ENCODE peak calls at places on chromosomes 5 and 9, in six cellular contexts. One of them, this sample, is unnamed.

GRCh38 chr5:69364414-69364813 is 4.9 kb downstream of the AK6 start:
- DNase-seq in nucleus accumbens: no peak
- DNase-seq in NCI-H1092 treated with DMSO at 0.1 percent for 48 hours: no peak
- DNase-seq in right cardiac atrium: no peak
- DNase-seq in activated CD4-positive, alpha-beta T cell treated with anti-CD3 and anti-CD28 coated beads, Interleukin-2, amount 50 U/mL, for 1 hour: no peak
- DNase-seq in stimulated activated CD4-positive, alpha-beta T cell treated with anti-CD3 and anti-CD28 coated beads, Interleukin-1b, Interleukin-23, amount 100 ng/mL, for 1 hour: no peak
- DNase-seq in this sample: no peak

GRCh38 chr5:1833264-1834021 is 32.2 kb downstream of the NDUFS6 start:
- DNase-seq in nucleus accumbens: no peak
- DNase-seq in NCI-H1092 treated with DMSO at 0.1 percent for 48 hours: no peak
- DNase-seq in right cardiac atrium: no peak
- DNase-seq in activated CD4-positive, alpha-beta T cell treated with anti-CD3 and anti-CD28 coated beads, Interleukin-2, amount 50 U/mL, for 1 hour: no peak
- DNase-seq in stimulated activated CD4-positive, alpha-beta T cell treated with anti-CD3 and anti-CD28 coated beads, Interleukin-1b, Interleukin-23, amount 100 ng/mL, for 1 hour: no peak
- DNase-seq in this sample: no peak

GRCh38 chr5:170109059-170110031 is 3.6 kb downstream of the FOXI1 start:
- DNase-seq in nucleus accumbens: no peak
- DNase-seq in NCI-H1092 treated with DMSO at 0.1 percent for 48 hours: no peak
- DNase-seq in right cardiac atrium: no peak
- DNase-seq in activated CD4-positive, alpha-beta T cell treated with anti-CD3 and anti-CD28 coated beads, Interleukin-2, amount 50 U/mL, for 1 hour: no peak
- DNase-seq in stimulated activated CD4-positive, alpha-beta T cell treated with anti-CD3 and anti-CD28 coated beads, Interleukin-1b, Interleukin-23, amount 100 ng/mL, for 1 hour: no peak
- DNase-seq in this sample: no peak

GRCh38 chr5:69414885-69415583 is at the start of gene MARVELD2:
- DNase-seq in nucleus accumbens: peak; percentile 1
- DNase-seq in NCI-H1092 treated with DMSO at 0.1 percent for 48 hours: peak; percentile 25
- DNase-seq in right cardiac atrium: peak; percentile 86
- DNase-seq in activated CD4-positive, alpha-beta T cell treated with anti-CD3 and anti-CD28 coated beads, Interleukin-2, amount 50 U/mL, for 1 hour: peak; percentile 41
- DNase-seq in stimulated activated CD4-positive, alpha-beta T cell treated with anti-CD3 and anti-CD28 coated beads, Interleukin-1b, Interleukin-23, amount 100 ng/mL, for 1 hour: peak; percentile 18
- DNase-seq in this sample: peak; percentile 3

GRCh38 chr5:132704875-132705274 is 31.1 kb downstream of the IL4 start:
- DNase-seq in nucleus accumbens: no peak
- DNase-seq in NCI-H1092 treated with DMSO at 0.1 percent for 48 hours: no peak
- DNase-seq in right cardiac atrium: no peak
- DNase-seq in activated CD4-positive, alpha-beta T cell treated with anti-CD3 and anti-CD28 coated beads, Interleukin-2, amount 50 U/mL, for 1 hour: no peak
- DNase-seq in stimulated activated CD4-positive, alpha-beta T cell treated with anti-CD3 and anti-CD28 coated beads, Interleukin-1b, Interleukin-23, amount 100 ng/mL, for 1 hour: no peak
- DNase-seq in this sample: no peak

GRCh38 chr5:76209297-76209696 is 126.1 kb downstream of the SV2C start:
- DNase-seq in nucleus accumbens: no peak
- DNase-seq in NCI-H1092 treated with DMSO at 0.1 percent for 48 hours: no peak
- DNase-seq in right cardiac atrium: no peak
- DNase-seq in activated CD4-positive, alpha-beta T cell treated with anti-CD3 and anti-CD28 coated beads, Interleukin-2, amount 50 U/mL, for 1 hour: no peak
- DNase-seq in stimulated activated CD4-positive, alpha-beta T cell treated with anti-CD3 and anti-CD28 coated beads, Interleukin-1b, Interleukin-23, amount 100 ng/mL, for 1 hour: no peak
- DNase-seq in this sample: no peak

GRCh38 chr5:115795700-115796099 is 20.8 kb downstream of the CDO1 start:
- DNase-seq in nucleus accumbens: no peak
- DNase-seq in NCI-H1092 treated with DMSO at 0.1 percent for 48 hours: no peak
- DNase-seq in right cardiac atrium: no peak
- DNase-seq in activated CD4-positive, alpha-beta T cell treated with anti-CD3 and anti-CD28 coated beads, Interleukin-2, amount 50 U/mL, for 1 hour: no peak
- DNase-seq in stimulated activated CD4-positive, alpha-beta T cell treated with anti-CD3 and anti-CD28 coated beads, Interleukin-1b, Interleukin-23, amount 100 ng/mL, for 1 hour: no peak
- DNase-seq in this sample: no peak

GRCh38 chr5:96344678-96345612 is 88.1 kb downstream of the PCSK1 start:
- DNase-seq in nucleus accumbens: no peak
- DNase-seq in NCI-H1092 treated with DMSO at 0.1 percent for 48 hours: peak; percentile 79
- DNase-seq in right cardiac atrium: no peak
- DNase-seq in activated CD4-positive, alpha-beta T cell treated with anti-CD3 and anti-CD28 coated beads, Interleukin-2, amount 50 U/mL, for 1 hour: no peak
- DNase-seq in stimulated activated CD4-positive, alpha-beta T cell treated with anti-CD3 and anti-CD28 coated beads, Interleukin-1b, Interleukin-23, amount 100 ng/mL, for 1 hour: no peak
- DNase-seq in this sample: peak; percentile 22

GRCh38 chr9:77735515-77735914 is 87.4 kb upstream of the GNA14 start:
- DNase-seq in nucleus accumbens: no peak
- DNase-seq in NCI-H1092 treated with DMSO at 0.1 percent for 48 hours: no peak
- DNase-seq in right cardiac atrium: peak; percentile 58
- DNase-seq in activated CD4-positive, alpha-beta T cell treated with anti-CD3 and anti-CD28 coated beads, Interleukin-2, amount 50 U/mL, for 1 hour: no peak
- DNase-seq in stimulated activated CD4-positive, alpha-beta T cell treated with anti-CD3 and anti-CD28 coated beads, Interleukin-1b, Interleukin-23, amount 100 ng/mL, for 1 hour: no peak
- DNase-seq in this sample: no peak

GRCh38 chr5:169635933-169636332 is 1.1 kb upstream of the DOCK2 start:
- DNase-seq in nucleus accumbens: no peak
- DNase-seq in NCI-H1092 treated with DMSO at 0.1 percent for 48 hours: no peak
- DNase-seq in right cardiac atrium: no peak
- DNase-seq in activated CD4-positive, alpha-beta T cell treated with anti-CD3 and anti-CD28 coated beads, Interleukin-2, amount 50 U/mL, for 1 hour: no peak
- DNase-seq in stimulated activated CD4-positive, alpha-beta T cell treated with anti-CD3 and anti-CD28 coated beads, Interleukin-1b, Interleukin-23, amount 100 ng/mL, for 1 hour: no peak
- DNase-seq in this sample: no peak

GRCh38 chr9:73239868-73240267 is 88.2 kb downstream of the ANXA1 start:
- DNase-seq in nucleus accumbens: no peak
- DNase-seq in NCI-H1092 treated with DMSO at 0.1 percent for 48 hours: no peak
- DNase-seq in right cardiac atrium: no peak
- DNase-seq in activated CD4-positive, alpha-beta T cell treated with anti-CD3 and anti-CD28 coated beads, Interleukin-2, amount 50 U/mL, for 1 hour: no peak
- DNase-seq in stimulated activated CD4-positive, alpha-beta T cell treated with anti-CD3 and anti-CD28 coated beads, Interleukin-1b, Interleukin-23, amount 100 ng/mL, for 1 hour: no peak
- DNase-seq in this sample: no peak

GRCh38 chr5:154590093-154590724 is 112.2 kb upstream of the HAND1 start:
- DNase-seq in nucleus accumbens: no peak
- DNase-seq in NCI-H1092 treated with DMSO at 0.1 percent for 48 hours: no peak
- DNase-seq in right cardiac atrium: no peak
- DNase-seq in activated CD4-positive, alpha-beta T cell treated with anti-CD3 and anti-CD28 coated beads, Interleukin-2, amount 50 U/mL, for 1 hour: no peak
- DNase-seq in stimulated activated CD4-positive, alpha-beta T cell treated with anti-CD3 and anti-CD28 coated beads, Interleukin-1b, Interleukin-23, amount 100 ng/mL, for 1 hour: no peak
- DNase-seq in this sample: no peak

GRCh38 chr5:57779383-57780223 is 297.0 kb upstream of the ACTBL2 start:
- DNase-seq in nucleus accumbens: no peak
- DNase-seq in NCI-H1092 treated with DMSO at 0.1 percent for 48 hours: peak; percentile 9
- DNase-seq in right cardiac atrium: no peak
- DNase-seq in activated CD4-positive, alpha-beta T cell treated with anti-CD3 and anti-CD28 coated beads, Interleukin-2, amount 50 U/mL, for 1 hour: no peak
- DNase-seq in stimulated activated CD4-positive, alpha-beta T cell treated with anti-CD3 and anti-CD28 coated beads, Interleukin-1b, Interleukin-23, amount 100 ng/mL, for 1 hour: no peak
- DNase-seq in this sample: no peak

GRCh38 chr5:58235279-58235678 is 224.6 kb downstream of the PLK2 start:
- DNase-seq in nucleus accumbens: no peak
- DNase-seq in NCI-H1092 treated with DMSO at 0.1 percent for 48 hours: no peak
- DNase-seq in right cardiac atrium: no peak
- DNase-seq in activated CD4-positive, alpha-beta T cell treated with anti-CD3 and anti-CD28 coated beads, Interleukin-2, amount 50 U/mL, for 1 hour: no peak
- DNase-seq in stimulated activated CD4-positive, alpha-beta T cell treated with anti-CD3 and anti-CD28 coated beads, Interleukin-1b, Interleukin-23, amount 100 ng/mL, for 1 hour: no peak
- DNase-seq in this sample: no peak

GRCh38 chr5:145204741-145205140 is 630.4 kb downstream of the PRELID2 start:
- DNase-seq in nucleus accumbens: no peak
- DNase-seq in NCI-H1092 treated with DMSO at 0.1 percent for 48 hours: no peak
- DNase-seq in right cardiac atrium: no peak
- DNase-seq in activated CD4-positive, alpha-beta T cell treated with anti-CD3 and anti-CD28 coated beads, Interleukin-2, amount 50 U/mL, for 1 hour: no peak
- DNase-seq in stimulated activated CD4-positive, alpha-beta T cell treated with anti-CD3 and anti-CD28 coated beads, Interleukin-1b, Interleukin-23, amount 100 ng/mL, for 1 hour: no peak
- DNase-seq in this sample: no peak

GRCh38 chr9:86598411-86599239 is 244.4 kb upstream of the TUT7 start:
- DNase-seq in nucleus accumbens: no peak
- DNase-seq in NCI-H1092 treated with DMSO at 0.1 percent for 48 hours: no peak
- DNase-seq in right cardiac atrium: no peak
- DNase-seq in activated CD4-positive, alpha-beta T cell treated with anti-CD3 and anti-CD28 coated beads, Interleukin-2, amount 50 U/mL, for 1 hour: no peak
- DNase-seq in stimulated activated CD4-positive, alpha-beta T cell treated with anti-CD3 and anti-CD28 coated beads, Interleukin-1b, Interleukin-23, amount 100 ng/mL, for 1 hour: no peak
- DNase-seq in this sample: no peak

GRCh38 chr9:136745389-136746218 is 2.7 kb downstream of the LCN6 start:
- DNase-seq in nucleus accumbens: no peak
- DNase-seq in NCI-H1092 treated with DMSO at 0.1 percent for 48 hours: no peak
- DNase-seq in right cardiac atrium: peak; percentile 70
- DNase-seq in activated CD4-positive, alpha-beta T cell treated with anti-CD3 and anti-CD28 coated beads, Interleukin-2, amount 50 U/mL, for 1 hour: no peak
- DNase-seq in stimulated activated CD4-positive, alpha-beta T cell treated with anti-CD3 and anti-CD28 coated beads, Interleukin-1b, Interleukin-23, amount 100 ng/mL, for 1 hour: no peak
- DNase-seq in this sample: no peak

GRCh38 chr9:15370496-15371464 is 51.9 kb upstream of the SNAPC3 start:
- DNase-seq in nucleus accumbens: no peak
- DNase-seq in NCI-H1092 treated with DMSO at 0.1 percent for 48 hours: no peak
- DNase-seq in right cardiac atrium: no peak
- DNase-seq in activated CD4-positive, alpha-beta T cell treated with anti-CD3 and anti-CD28 coated beads, Interleukin-2, amount 50 U/mL, for 1 hour: no peak
- DNase-seq in stimulated activated CD4-positive, alpha-beta T cell treated with anti-CD3 and anti-CD28 coated beads, Interleukin-1b, Interleukin-23, amount 100 ng/mL, for 1 hour: no peak
- DNase-seq in this sample: no peak

GRCh38 chr5:83430130-83431010 is 41.2 kb upstream of the VCAN start:
- DNase-seq in nucleus accumbens: peak; percentile 1
- DNase-seq in NCI-H1092 treated with DMSO at 0.1 percent for 48 hours: peak; percentile 41
- DNase-seq in right cardiac atrium: peak; percentile 51
- DNase-seq in activated CD4-positive, alpha-beta T cell treated with anti-CD3 and anti-CD28 coated beads, Interleukin-2, amount 50 U/mL, for 1 hour: peak; percentile 31
- DNase-seq in stimulated activated CD4-positive, alpha-beta T cell treated with anti-CD3 and anti-CD28 coated beads, Interleukin-1b, Interleukin-23, amount 100 ng/mL, for 1 hour: no peak
- DNase-seq in this sample: peak; percentile 14

GRCh38 chr5:43309657-43310056 is 3.6 kb downstream of the HMGCS1 start:
- DNase-seq in nucleus accumbens: no peak
- DNase-seq in NCI-H1092 treated with DMSO at 0.1 percent for 48 hours: no peak
- DNase-seq in right cardiac atrium: no peak
- DNase-seq in activated CD4-positive, alpha-beta T cell treated with anti-CD3 and anti-CD28 coated beads, Interleukin-2, amount 50 U/mL, for 1 hour: no peak
- DNase-seq in stimulated activated CD4-positive, alpha-beta T cell treated with anti-CD3 and anti-CD28 coated beads, Interleukin-1b, Interleukin-23, amount 100 ng/mL, for 1 hour: no peak
- DNase-seq in this sample: no peak

GRCh38 chr9:130212543-130213297 is 40.5 kb downstream of the NCS1 start:
- DNase-seq in nucleus accumbens: no peak
- DNase-seq in NCI-H1092 treated with DMSO at 0.1 percent for 48 hours: no peak
- DNase-seq in right cardiac atrium: peak; percentile 42
- DNase-seq in activated CD4-positive, alpha-beta T cell treated with anti-CD3 and anti-CD28 coated beads, Interleukin-2, amount 50 U/mL, for 1 hour: no peak
- DNase-seq in stimulated activated CD4-positive, alpha-beta T cell treated with anti-CD3 and anti-CD28 coated beads, Interleukin-1b, Interleukin-23, amount 100 ng/mL, for 1 hour: no peak
- DNase-seq in this sample: no peak

GRCh38 chr9:101388507-101388993 is 3.7 kb upstream of the BAAT start:
- DNase-seq in nucleus accumbens: no peak
- DNase-seq in NCI-H1092 treated with DMSO at 0.1 percent for 48 hours: peak; percentile 38
- DNase-seq in right cardiac atrium: no peak
- DNase-seq in activated CD4-positive, alpha-beta T cell treated with anti-CD3 and anti-CD28 coated beads, Interleukin-2, amount 50 U/mL, for 1 hour: no peak
- DNase-seq in stimulated activated CD4-positive, alpha-beta T cell treated with anti-CD3 and anti-CD28 coated beads, Interleukin-1b, Interleukin-23, amount 100 ng/mL, for 1 hour: no peak
- DNase-seq in this sample: no peak

GRCh38 chr9:2418619-2419018 is 203.0 kb upstream of the VLDLR start:
- DNase-seq in nucleus accumbens: no peak
- DNase-seq in NCI-H1092 treated with DMSO at 0.1 percent for 48 hours: peak; percentile 59
- DNase-seq in right cardiac atrium: no peak
- DNase-seq in activated CD4-positive, alpha-beta T cell treated with anti-CD3 and anti-CD28 coated beads, Interleukin-2, amount 50 U/mL, for 1 hour: no peak
- DNase-seq in stimulated activated CD4-positive, alpha-beta T cell treated with anti-CD3 and anti-CD28 coated beads, Interleukin-1b, Interleukin-23, amount 100 ng/mL, for 1 hour: no peak
- DNase-seq in this sample: no peak

GRCh38 chr9:71285191-71285656 is 163.8 kb upstream of the TRPM3 start:
- DNase-seq in nucleus accumbens: peak; percentile 11
- DNase-seq in NCI-H1092 treated with DMSO at 0.1 percent for 48 hours: peak; percentile 44
- DNase-seq in right cardiac atrium: no peak
- DNase-seq in activated CD4-positive, alpha-beta T cell treated with anti-CD3 and anti-CD28 coated beads, Interleukin-2, amount 50 U/mL, for 1 hour: no peak
- DNase-seq in stimulated activated CD4-positive, alpha-beta T cell treated with anti-CD3 and anti-CD28 coated beads, Interleukin-1b, Interleukin-23, amount 100 ng/mL, for 1 hour: no peak
- DNase-seq in this sample: peak; percentile 7

GRCh38 chr9:15936316-15936869 is 383.6 kb downstream of the CCDC171 start:
- DNase-seq in nucleus accumbens: no peak
- DNase-seq in NCI-H1092 treated with DMSO at 0.1 percent for 48 hours: peak; percentile 96
- DNase-seq in right cardiac atrium: peak; percentile 32
- DNase-seq in activated CD4-positive, alpha-beta T cell treated with anti-CD3 and anti-CD28 coated beads, Interleukin-2, amount 50 U/mL, for 1 hour: no peak
- DNase-seq in stimulated activated CD4-positive, alpha-beta T cell treated with anti-CD3 and anti-CD28 coated beads, Interleukin-1b, Interleukin-23, amount 100 ng/mL, for 1 hour: no peak
- DNase-seq in this sample: no peak

GRCh38 chr9:87872079-87872624 is 10.5 kb upstream of the SPATA31E1 start:
- DNase-seq in nucleus accumbens: no peak
- DNase-seq in NCI-H1092 treated with DMSO at 0.1 percent for 48 hours: peak; percentile 65
- DNase-seq in right cardiac atrium: no peak
- DNase-seq in activated CD4-positive, alpha-beta T cell treated with anti-CD3 and anti-CD28 coated beads, Interleukin-2, amount 50 U/mL, for 1 hour: no peak
- DNase-seq in stimulated activated CD4-positive, alpha-beta T cell treated with anti-CD3 and anti-CD28 coated beads, Interleukin-1b, Interleukin-23, amount 100 ng/mL, for 1 hour: no peak
- DNase-seq in this sample: no peak

GRCh38 chr9:73132034-73132776 is 19.5 kb upstream of the ANXA1 start:
- DNase-seq in nucleus accumbens: no peak
- DNase-seq in NCI-H1092 treated with DMSO at 0.1 percent for 48 hours: peak; percentile 18
- DNase-seq in right cardiac atrium: peak; percentile 80
- DNase-seq in activated CD4-positive, alpha-beta T cell treated with anti-CD3 and anti-CD28 coated beads, Interleukin-2, amount 50 U/mL, for 1 hour: peak; percentile 68
- DNase-seq in stimulated activated CD4-positive, alpha-beta T cell treated with anti-CD3 and anti-CD28 coated beads, Interleukin-1b, Interleukin-23, amount 100 ng/mL, for 1 hour: peak; percentile 19
- DNase-seq in this sample: peak; percentile 67

GRCh38 chr5:142925795-142926194 is 155.6 kb downstream of the ARHGAP26 start:
- DNase-seq in nucleus accumbens: no peak
- DNase-seq in NCI-H1092 treated with DMSO at 0.1 percent for 48 hours: no peak
- DNase-seq in right cardiac atrium: no peak
- DNase-seq in activated CD4-positive, alpha-beta T cell treated with anti-CD3 and anti-CD28 coated beads, Interleukin-2, amount 50 U/mL, for 1 hour: no peak
- DNase-seq in stimulated activated CD4-positive, alpha-beta T cell treated with anti-CD3 and anti-CD28 coated beads, Interleukin-1b, Interleukin-23, amount 100 ng/mL, for 1 hour: no peak
- DNase-seq in this sample: no peak

GRCh38 chr9:92807757-92808725 is 43.4 kb upstream of the BICD2 start:
- DNase-seq in nucleus accumbens: no peak
- DNase-seq in NCI-H1092 treated with DMSO at 0.1 percent for 48 hours: peak; percentile 19
- DNase-seq in right cardiac atrium: peak; percentile 50
- DNase-seq in activated CD4-positive, alpha-beta T cell treated with anti-CD3 and anti-CD28 coated beads, Interleukin-2, amount 50 U/mL, for 1 hour: peak; percentile 20
- DNase-seq in stimulated activated CD4-positive, alpha-beta T cell treated with anti-CD3 and anti-CD28 coated beads, Interleukin-1b, Interleukin-23, amount 100 ng/mL, for 1 hour: no peak
- DNase-seq in this sample: peak; percentile 11

GRCh38 chr5:28877050-28877449 is 1838.7 kb upstream of the CDH9 start:
- DNase-seq in nucleus accumbens: no peak
- DNase-seq in NCI-H1092 treated with DMSO at 0.1 percent for 48 hours: no peak
- DNase-seq in right cardiac atrium: no peak
- DNase-seq in activated CD4-positive, alpha-beta T cell treated with anti-CD3 and anti-CD28 coated beads, Interleukin-2, amount 50 U/mL, for 1 hour: no peak
- DNase-seq in stimulated activated CD4-positive, alpha-beta T cell treated with anti-CD3 and anti-CD28 coated beads, Interleukin-1b, Interleukin-23, amount 100 ng/mL, for 1 hour: no peak
- DNase-seq in this sample: no peak

GRCh38 chr5:120465281-120465961 is 1.3 kb downstream of the PRR16 start:
- DNase-seq in nucleus accumbens: no peak
- DNase-seq in NCI-H1092 treated with DMSO at 0.1 percent for 48 hours: no peak
- DNase-seq in right cardiac atrium: peak; percentile 69
- DNase-seq in activated CD4-positive, alpha-beta T cell treated with anti-CD3 and anti-CD28 coated beads, Interleukin-2, amount 50 U/mL, for 1 hour: no peak
- DNase-seq in stimulated activated CD4-positive, alpha-beta T cell treated with anti-CD3 and anti-CD28 coated beads, Interleukin-1b, Interleukin-23, amount 100 ng/mL, for 1 hour: no peak
- DNase-seq in this sample: no peak